ENCODE peak calls at places on chromosomes 12 and 14, in six cellular contexts. F is Caki2, O is AG04450, H is heart right ventricle, W is lower lobe of right lung, N is body of pancreas. L is an unnamed sample.
A peak's percentile ranks its signal among the peaks of the same experiment; 100 is the strongest.

GRCh38 chr12:89707992-89708792 is 446 bp downstream of the ATP2B1 start:
- DNase-seq in F (peak; percentile 18), O (no peak), H (peak; percentile 30), W (peak; percentile 66), N (peak; percentile 45), L (peak; percentile 77)

GRCh38 chr12:57522019-57522886 is at the start of gene MBD6:
- DNase-seq in F (peak; percentile 90), O (peak; percentile 89), H (peak; percentile 94), W (peak; percentile 96), N (peak; percentile 95), L (peak; percentile 94)

GRCh38 chr12:78181544-78182162 is 351.0 kb downstream of the NAV3 start:
- DNase-seq in F (peak; percentile 41), O (no peak), H (no peak), W (no peak), N (no peak), L (peak; percentile 15)

GRCh38 chr14:59197695-59198262 is 9.3 kb downstream of the DAAM1 start:
- DNase-seq in F (no peak), O (no peak), H (no peak), W (no peak), N (no peak), L (no peak)

GRCh38 chr12:46219892-46220655 is 48.8 kb downstream of the SLC38A1 start:
- DNase-seq in F (peak; percentile 51), O (peak; percentile 44), H (no peak), W (no peak), N (no peak), L (no peak)

GRCh38 chr14:86057018-86057667 is 527.2 kb downstream of the FLRT2 start:
- DNase-seq in F (no peak), O (no peak), H (no peak), W (no peak), N (peak; percentile 10), L (no peak)

GRCh38 chr14:90454041-90455000 is 57.5 kb downstream of the CALM1 start:
- DNase-seq in F (peak; percentile 33), O (peak; percentile 45), H (peak; percentile 89), W (peak; percentile 57), N (peak; percentile 94), L (peak; percentile 79)

GRCh38 chr14:35506927-35507326 is 27.0 kb upstream of the INSM2 start:
- DNase-seq in F (no peak), O (no peak), H (no peak), W (no peak), N (no peak), L (no peak)

GRCh38 chr12:30622509-30622908 is 73.2 kb downstream of the IPO8 start:
- DNase-seq in F (no peak), O (peak; percentile 23), H (no peak), W (no peak), N (no peak), L (no peak)

L was measured in Right ventricle myocardium inferior.